ENCODE peak calls at places on chromosomes 2 and 18, in six cellular contexts. One of them, this sample, is unnamed. For H3K27me3 and H3K9me3, the result is how much of the 10 kb centered on the place peaks cover.

GRCh38 chr2:27019459-27020336 is 13.1 kb upstream of the TMEM214 start:
- DNase-seq in transverse colon: no peak
- DNase-seq in tibial artery: no peak
- DNase-seq in adrenal gland: no peak
- DNase-seq in aorta: no peak
- DNase-seq in stomach: no peak
- DNase-seq in this sample: no peak

GRCh38 chr2:54632733-54633692 is 90.4 kb upstream of the EML6 start:
- DNase-seq in transverse colon: no peak
- DNase-seq in tibial artery: peak
- DNase-seq in adrenal gland: no peak
- DNase-seq in aorta: peak
- DNase-seq in stomach: no peak
- DNase-seq in this sample: no peak

GRCh38 chr18:79599503-79599931 is 80.1 kb upstream of the CTDP1 start:
- DNase-seq in transverse colon: peak
- DNase-seq in tibial artery: peak
- DNase-seq in adrenal gland: no peak
- DNase-seq in aorta: no peak
- DNase-seq in stomach: no peak
- DNase-seq in this sample: no peak

GRCh38 chr2:205527801-205528200 is 154.5 kb upstream of the NRP2 start:
- DNase-seq in transverse colon: no peak
- DNase-seq in tibial artery: no peak
- DNase-seq in adrenal gland: no peak
- DNase-seq in aorta: no peak
- DNase-seq in stomach: no peak
- DNase-seq in this sample: no peak

GRCh38 chr2:222057249-222058073 is 241.3 kb downstream of the PAX3 start:
- DNase-seq in transverse colon: no peak
- DNase-seq in tibial artery: no peak
- DNase-seq in adrenal gland: no peak
- DNase-seq in aorta: no peak
- DNase-seq in stomach: no peak
- DNase-seq in this sample: no peak

GRCh38 chr2:109322111-109322510 is 193.1 kb downstream of the SH3RF3 start:
- DNase-seq in transverse colon: peak
- DNase-seq in tibial artery: peak
- DNase-seq in adrenal gland: peak
- DNase-seq in aorta: peak
- DNase-seq in stomach: peak
- DNase-seq in this sample: no peak

GRCh38 chr2:28395334-28396061 is 2.8 kb downstream of the FOSL2 start:
- DNase-seq in transverse colon: peak
- DNase-seq in tibial artery: peak
- DNase-seq in adrenal gland: no peak
- DNase-seq in aorta: peak
- DNase-seq in stomach: no peak
- DNase-seq in this sample: peak

GRCh38 chr2:134599236-134599635 is 119.6 kb downstream of the TMEM163 start:
- DNase-seq in transverse colon: no peak
- DNase-seq in tibial artery: no peak
- DNase-seq in adrenal gland: no peak
- DNase-seq in aorta: no peak
- DNase-seq in stomach: no peak
- DNase-seq in this sample: no peak

GRCh38 chr2:205681836-205682238 is 464 bp upstream of the NRP2 start:
- DNase-seq in transverse colon: no peak
- DNase-seq in tibial artery: no peak
- DNase-seq in adrenal gland: no peak
- DNase-seq in aorta: no peak
- DNase-seq in stomach: no peak
- DNase-seq in this sample: no peak

GRCh38 chr2:231188506-231189170 is 9.8 kb upstream of the ARMC9 start:
- DNase-seq in transverse colon: no peak
- DNase-seq in tibial artery: no peak
- DNase-seq in adrenal gland: no peak
- DNase-seq in aorta: no peak
- DNase-seq in stomach: peak
- DNase-seq in this sample: no peak

GRCh38 chr18:10188971-10189810 is 265.2 kb upstream of the APCDD1 start:
- DNase-seq in transverse colon: no peak
- DNase-seq in tibial artery: no peak
- DNase-seq in adrenal gland: no peak
- DNase-seq in aorta: no peak
- DNase-seq in stomach: no peak
- DNase-seq in this sample: no peak

DNA sequence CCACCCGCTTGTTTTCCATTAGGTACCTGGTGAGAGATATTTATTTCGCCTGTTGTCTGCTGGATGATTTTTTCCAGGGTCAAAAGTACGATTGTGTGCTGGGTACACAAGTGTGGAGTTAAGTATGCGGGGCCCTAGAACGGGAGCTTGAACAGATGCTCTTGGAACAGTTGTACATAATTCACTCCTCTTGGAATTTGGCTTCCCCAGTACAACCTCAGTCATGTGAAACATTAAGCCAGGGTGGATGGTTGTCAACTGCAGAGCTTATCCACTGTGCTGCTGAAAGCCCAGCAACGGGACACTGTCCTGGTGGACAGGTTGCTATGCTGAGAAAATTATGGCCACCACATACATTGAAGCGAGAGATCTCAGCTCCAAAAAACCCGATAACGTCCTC is 177.0 kb upstream of the TRIB2 start:
- DNase-seq in transverse colon: no peak
- DNase-seq in tibial artery: no peak
- DNase-seq in adrenal gland: no peak
- DNase-seq in aorta: no peak
- DNase-seq in stomach: no peak
- DNase-seq in this sample: no peak
- H3K27me3 ChIP-seq in transverse colon: under half
- H3K27me3 ChIP-seq in tibial artery: under half
- H3K27me3 ChIP-seq in adrenal gland: under half
- H3K27me3 ChIP-seq in aorta: under half
- H3K27me3 ChIP-seq in stomach: under half
- H3K27me3 ChIP-seq in this sample: under half

DNA sequence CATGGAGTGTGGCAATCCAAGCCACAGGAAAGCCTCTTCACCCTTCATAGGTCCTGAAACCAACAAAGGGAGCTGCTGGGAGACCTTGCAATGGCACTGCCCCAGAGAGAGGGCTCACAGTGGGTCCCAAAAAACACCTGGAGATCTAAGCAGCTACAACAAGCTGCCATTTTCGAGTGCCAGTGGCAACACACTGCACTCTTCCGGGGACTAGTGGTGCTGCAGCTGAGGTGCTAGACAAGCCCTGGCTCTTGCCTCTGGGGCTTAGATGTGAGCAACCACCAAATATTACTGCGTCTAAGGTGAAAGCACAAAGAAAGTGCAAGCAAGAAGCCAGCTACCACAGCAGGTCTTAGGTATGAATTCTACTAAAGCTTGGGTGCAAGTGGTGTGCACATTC is 192.9 kb downstream of the NOL4 start:
- DNase-seq in transverse colon: no peak
- DNase-seq in tibial artery: no peak
- DNase-seq in adrenal gland: no peak
- DNase-seq in aorta: no peak
- DNase-seq in stomach: no peak
- DNase-seq in this sample: no peak
- H3K9me3 ChIP-seq in transverse colon: under half
- H3K9me3 ChIP-seq in tibial artery: under half
- H3K9me3 ChIP-seq in adrenal gland: under half
- H3K9me3 ChIP-seq in aorta: under half
- H3K9me3 ChIP-seq in stomach: under half
- H3K9me3 ChIP-seq in this sample: under half

GRCh38 chr2:180057706-180058412 is 50.8 kb upstream of the CWC22 start:
- DNase-seq in transverse colon: no peak
- DNase-seq in tibial artery: no peak
- DNase-seq in adrenal gland: no peak
- DNase-seq in aorta: no peak
- DNase-seq in stomach: no peak
- DNase-seq in this sample: no peak
- H3K27me3 ChIP-seq in transverse colon: under half
- H3K27me3 ChIP-seq in tibial artery: under half
- H3K27me3 ChIP-seq in adrenal gland: under half
- H3K27me3 ChIP-seq in aorta: under half
- H3K27me3 ChIP-seq in stomach: under half
- H3K27me3 ChIP-seq in this sample: under half

GRCh38 chr18:65983750-65984149 is 232.9 kb downstream of the CDH7 start:
- DNase-seq in transverse colon: no peak
- DNase-seq in tibial artery: no peak
- DNase-seq in adrenal gland: no peak
- DNase-seq in aorta: no peak
- DNase-seq in stomach: no peak
- DNase-seq in this sample: no peak

GRCh38 chr18:65990174-65990690 is 239.4 kb downstream of the CDH7 start:
- DNase-seq in transverse colon: no peak
- DNase-seq in tibial artery: no peak
- DNase-seq in adrenal gland: no peak
- DNase-seq in aorta: no peak
- DNase-seq in stomach: no peak
- DNase-seq in this sample: no peak

GRCh38 chr18:65990944-65991708 is 240.3 kb downstream of the CDH7 start:
- DNase-seq in transverse colon: no peak
- DNase-seq in tibial artery: no peak
- DNase-seq in adrenal gland: no peak
- DNase-seq in aorta: no peak
- DNase-seq in stomach: no peak
- DNase-seq in this sample: no peak

GRCh38 chr18:65988371-65988770 is 237.6 kb downstream of the CDH7 start:
- DNase-seq in transverse colon: no peak
- DNase-seq in tibial artery: no peak
- DNase-seq in adrenal gland: no peak
- DNase-seq in aorta: no peak
- DNase-seq in stomach: no peak
- DNase-seq in this sample: no peak

DNA sequence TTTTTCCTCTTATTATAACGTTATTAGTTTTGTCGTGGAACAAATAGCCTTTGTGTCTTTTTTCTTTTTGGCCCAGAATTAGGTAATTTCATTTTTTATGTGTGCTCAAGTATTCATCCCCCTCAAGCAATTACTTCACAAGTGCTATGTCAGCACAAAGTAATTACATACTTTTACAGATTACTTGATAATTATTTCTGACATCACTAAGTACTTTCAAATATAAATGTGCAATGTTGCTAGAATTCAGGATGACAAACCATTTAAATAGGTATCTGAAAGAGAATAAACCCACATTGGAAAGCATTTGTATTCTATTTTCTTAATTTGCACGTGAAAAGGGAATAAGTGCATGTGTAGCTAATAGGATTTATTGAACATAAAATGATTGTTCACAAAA is 238.2 kb downstream of the CDH7 start:
- DNase-seq in transverse colon: no peak
- DNase-seq in tibial artery: no peak
- DNase-seq in adrenal gland: no peak
- DNase-seq in aorta: no peak
- DNase-seq in stomach: no peak
- DNase-seq in this sample: no peak
- H3K9me3 ChIP-seq in transverse colon: under half
- H3K9me3 ChIP-seq in tibial artery: under half
- H3K9me3 ChIP-seq in adrenal gland: under half
- H3K9me3 ChIP-seq in aorta: under half
- H3K9me3 ChIP-seq in stomach: under half
- H3K9me3 ChIP-seq in this sample: under half

GRCh38 chr2:239857591-239857990 is 167.6 kb downstream of the NDUFA10 start:
- DNase-seq in transverse colon: no peak
- DNase-seq in tibial artery: no peak
- DNase-seq in adrenal gland: no peak
- DNase-seq in aorta: no peak
- DNase-seq in stomach: no peak
- DNase-seq in this sample: no peak
- H3K27me3 ChIP-seq in transverse colon: under half
- H3K27me3 ChIP-seq in tibial artery: under half
- H3K27me3 ChIP-seq in adrenal gland: under half
- H3K27me3 ChIP-seq in aorta: under half
- H3K27me3 ChIP-seq in stomach: under half
- H3K27me3 ChIP-seq in this sample: under half

This sample was measured in Caco-2.